ENCODE peak calls at places on chromosomes 7 and 10, in ten cellular contexts. F is CD4-positive, alpha-beta T cell; H is OCI-LY7; Z is cardiac muscle cell; Y is SK-N-SH; V is upper lobe of right lung; N is NB4; P is RWPE1; D is spleen; X is glutamatergic neuron. Q is an unnamed sample.

GRCh38 chr7:149141893-149142292 is 5.4 kb upstream of the ZNF398 start:
- DNase-seq in F (no peak), H (no peak), Z (no peak), Y (no peak), V (no peak), N (no peak), P (no peak), D (no peak), X (no peak), Q (no peak)

GRCh38 chr7:51123322-51124021 is 193.1 kb downstream of the COBL start:
- DNase-seq in F (peak), H (no peak), Z (peak), Y (no peak), V (no peak), N (peak), P (peak), D (no peak), X (no peak), Q (peak)

GRCh38 chr7:54252256-54253035 is 289.7 kb upstream of the VSTM2A start:
- DNase-seq in F (no peak), H (no peak), Z (no peak), Y (no peak), V (no peak), N (no peak), P (no peak), D (no peak), X (no peak), Q (no peak)

GRCh38 chr7:141675431-141676210 is 26.3 kb downstream of the DENND11 start:
- DNase-seq in F (no peak), H (no peak), Z (no peak), Y (no peak), V (no peak), N (peak), P (no peak), D (no peak), X (no peak), Q (no peak)

GRCh38 chr10:101840102-101840684 is 3.4 kb downstream of the KCNIP2 start:
- DNase-seq in F (no peak), H (no peak), Z (peak), Y (peak), V (no peak), N (no peak), P (no peak), D (no peak), X (no peak), Q (peak)

GRCh38 chr7:128025380-128025779 is 5.9 kb downstream of the LRRC4 start:
- DNase-seq in F (no peak), H (no peak), Z (no peak), Y (no peak), V (no peak), N (no peak), P (peak), D (no peak), X (no peak), Q (peak)

GRCh38 chr7:45691155-45691656 is 117.0 kb downstream of the ADCY1 start:
- DNase-seq in F (no peak), H (no peak), Z (no peak), Y (no peak), V (peak), N (no peak), P (no peak), D (peak), X (no peak), Q (no peak)

GRCh38 chr10:17009228-17009700 is 120.3 kb downstream of the CUBN start:
- DNase-seq in F (no peak), H (no peak), Z (peak), Y (no peak), V (no peak), N (no peak), P (no peak), D (no peak), X (no peak), Q (peak)

GRCh38 chr7:28520074-28521015 is 108.0 kb downstream of the CREB5 start:
- DNase-seq in F (no peak), H (no peak), Z (no peak), Y (no peak), V (no peak), N (peak), P (no peak), D (no peak), X (no peak), Q (no peak)

GRCh38 chr7:103132995-103133688 is 15.8 kb downstream of the NAPEPLD start:
- DNase-seq in F (no peak), H (no peak), Z (no peak), Y (no peak), V (no peak), N (no peak), P (no peak), D (no peak), X (no peak), Q (no peak)

GRCh38 chr10:6507311-6507710 is 72.8 kb downstream of the PRKCQ start:
- DNase-seq in F (no peak), H (no peak), Z (no peak), Y (no peak), V (no peak), N (no peak), P (no peak), D (no peak), X (no peak), Q (no peak)

GRCh38 chr10:57351076-57351475 is 916.6 kb downstream of the IPMK start:
- DNase-seq in F (no peak), H (no peak), Z (no peak), Y (no peak), V (no peak), N (no peak), P (no peak), D (no peak), X (no peak), Q (no peak)

GRCh38 chr10:33365871-33366411 is 31.5 kb upstream of the NRP1 start:
- DNase-seq in F (no peak), H (no peak), Z (peak), Y (no peak), V (no peak), N (peak), P (peak), D (no peak), X (no peak), Q (peak)

GRCh38 chr10:16606421-16606820 is 84.7 kb upstream of the C1QL3 start:
- DNase-seq in F (no peak), H (no peak), Z (no peak), Y (no peak), V (no peak), N (peak), P (no peak), D (no peak), X (no peak), Q (no peak)

GRCh38 chr10:49323171-49323895 is 24.4 kb downstream of the C10orf71 start:
- DNase-seq in F (no peak), H (no peak), Z (no peak), Y (no peak), V (no peak), N (no peak), P (no peak), D (no peak), X (no peak), Q (no peak)

GRCh38 chr7:135802697-135803096 is 54.1 kb upstream of the FAM180A start:
- DNase-seq in F (no peak), H (no peak), Z (peak), Y (no peak), V (no peak), N (no peak), P (peak), D (no peak), X (no peak), Q (peak)

GRCh38 chr10:26438534-26439269 is 561 bp downstream of the APBB1IP start:
- DNase-seq in F (peak), H (peak), Z (peak), Y (peak), V (peak), N (peak), P (no peak), D (peak), X (peak), Q (no peak)

GRCh38 chr7:108090791-108091460 is 39.2 kb downstream of the LAMB4 start:
- DNase-seq in F (no peak), H (no peak), Z (peak), Y (no peak), V (no peak), N (no peak), P (no peak), D (no peak), X (no peak), Q (no peak)

GRCh38 chr10:78286186-78286585 is 252.5 kb downstream of the RPS24 start:
- DNase-seq in F (no peak), H (no peak), Z (no peak), Y (peak), V (no peak), N (no peak), P (no peak), D (peak), X (peak), Q (no peak)

GRCh38 chr10:34049469-34049868 is 715.0 kb upstream of the NRP1 start:
- DNase-seq in F (no peak), H (no peak), Z (no peak), Y (no peak), V (no peak), N (no peak), P (no peak), D (no peak), X (no peak), Q (no peak)

GRCh38 chr7:73865738-73866445 is 4.9 kb downstream of the TMEM270 start:
- DNase-seq in F (no peak), H (peak), Z (peak), Y (peak), V (no peak), N (peak), P (peak), D (no peak), X (peak), Q (peak)

GRCh38 chr7:116952640-116953371 is 495 bp upstream of the ST7 start:
- DNase-seq in F (no peak), H (peak), Z (peak), Y (peak), V (peak), N (peak), P (peak), D (no peak), X (peak), Q (peak)

GRCh38 chr7:149772236-149772820 is 1.1 kb downstream of the ZNF467 start:
- DNase-seq in F (peak), H (no peak), Z (no peak), Y (peak), V (peak), N (no peak), P (no peak), D (peak), X (peak), Q (no peak)

GRCh38 chr7:98657736-98658135 is 40.7 kb downstream of the NPTX2 start:
- DNase-seq in F (no peak), H (no peak), Z (no peak), Y (no peak), V (no peak), N (no peak), P (no peak), D (peak), X (no peak), Q (no peak)

GRCh38 chr10:7130191-7130911 is 280.5 kb downstream of the SFMBT2 start:
- DNase-seq in F (no peak), H (no peak), Z (no peak), Y (no peak), V (peak), N (peak), P (no peak), D (no peak), X (no peak), Q (no peak)

GRCh38 chr10:15035385-15036301 is 8.1 kb upstream of the OLAH start:
- DNase-seq in F (no peak), H (no peak), Z (peak), Y (no peak), V (peak), N (peak), P (no peak), D (no peak), X (no peak), Q (peak)

GRCh38 chr10:122515022-122515424 is 45.5 kb upstream of the DMBT1 start:
- DNase-seq in F (no peak), H (no peak), Z (peak), Y (no peak), V (no peak), N (peak), P (no peak), D (no peak), X (no peak), Q (no peak)
- TF ChIP-seq CTCF in F (no peak), H (no peak), Z (no peak), Y (no peak), V (no peak), N (no peak), P (no peak), D (no peak), X (no peak), Q (no peak)

GRCh38 chr10:88963318-88963717 is 10.7 kb upstream of the ACTA2 start:
- DNase-seq in F (no peak), H (no peak), Z (no peak), Y (no peak), V (no peak), N (no peak), P (no peak), D (no peak), X (no peak), Q (no peak)
- TF ChIP-seq CTCF in F (no peak), H (no peak), Z (no peak), Y (no peak), V (no peak), N (no peak), P (no peak), D (no peak), X (peak), Q (no peak)

DNA sequence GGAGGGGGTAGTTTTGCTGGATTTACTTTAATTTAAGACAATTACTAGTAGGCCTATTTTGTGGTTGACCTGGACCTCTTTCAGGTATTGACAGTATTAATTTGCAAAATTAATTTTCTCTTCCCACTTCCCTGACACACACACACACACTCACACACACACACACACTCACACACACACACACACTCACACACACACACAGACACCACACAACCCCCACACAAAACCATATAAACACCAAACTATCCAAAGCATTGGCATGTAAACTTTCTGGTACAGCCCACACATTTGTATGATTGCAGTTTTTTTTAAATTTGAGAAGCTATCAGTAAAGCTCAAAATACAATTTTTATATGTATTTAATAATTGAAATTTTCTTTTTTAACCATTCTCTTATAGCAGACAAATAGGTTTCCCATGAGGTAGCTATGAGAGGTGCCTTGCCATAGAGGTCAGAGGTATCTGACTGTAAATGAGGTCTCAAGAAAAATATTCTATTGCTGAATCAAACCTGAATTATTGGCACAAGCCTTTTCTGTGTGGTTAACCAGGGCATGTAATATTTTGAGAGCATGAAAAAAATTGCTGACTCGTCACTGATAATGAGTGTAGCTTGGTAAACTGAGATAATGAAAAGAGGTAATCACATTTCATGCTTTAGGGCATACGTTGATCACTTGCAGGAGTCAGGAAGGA is 306.5 kb downstream of the GATA3 start:
- DNase-seq in F (no peak), H (no peak), Z (peak), Y (no peak), V (no peak), N (no peak), P (no peak), D (no peak), X (no peak), Q (no peak)
- TF ChIP-seq CTCF in F (no peak), H (no peak), Z (no peak), Y (no peak), V (no peak), N (no peak), P (no peak), D (no peak), X (no peak), Q (no peak)

GRCh38 chr7:151623766-151624165 is 104.1 kb upstream of the RHEB start:
- DNase-seq in F (no peak), H (no peak), Z (peak), Y (no peak), V (no peak), N (no peak), P (no peak), D (no peak), X (no peak), Q (peak)

GRCh38 chr7:151629873-151630272 is 110.2 kb upstream of the RHEB start:
- DNase-seq in F (no peak), H (no peak), Z (no peak), Y (no peak), V (no peak), N (no peak), P (no peak), D (no peak), X (no peak), Q (no peak)

GRCh38 chr7:151628846-151629604 is 109.3 kb upstream of the RHEB start:
- DNase-seq in F (no peak), H (no peak), Z (no peak), Y (no peak), V (no peak), N (no peak), P (no peak), D (no peak), X (no peak), Q (peak)

GRCh38 chr7:151624246-151624928 is 104.7 kb upstream of the RHEB start:
- DNase-seq in F (no peak), H (no peak), Z (no peak), Y (no peak), V (no peak), N (no peak), P (no peak), D (no peak), X (no peak), Q (no peak)

GRCh38 chr7:151626422-151627115 is 106.9 kb upstream of the RHEB start:
- DNase-seq in F (peak), H (peak), Z (peak), Y (peak), V (no peak), N (peak), P (no peak), D (no peak), X (no peak), Q (peak)
- TF ChIP-seq CTCF in F (peak), H (peak), Z (peak), Y (peak), V (peak), N (peak), P (peak), D (peak), X (no peak), Q (peak)

GRCh38 chr7:87926581-87927461 is 7.2 kb upstream of the ADAM22 start:
- DNase-seq in F (no peak), H (peak), Z (peak), Y (no peak), V (no peak), N (peak), P (no peak), D (no peak), X (no peak), Q (no peak)
- TF ChIP-seq CTCF in F (no peak), H (peak), Z (no peak), Y (no peak), V (no peak), N (peak), P (no peak), D (no peak), X (no peak), Q (no peak)

GRCh38 chr10:132656283-132657126 is 118.9 kb downstream of the INPP5A start:
- DNase-seq in F (no peak), H (no peak), Z (no peak), Y (no peak), V (no peak), N (no peak), P (no peak), D (peak), X (peak), Q (no peak)

GRCh38 chr10:132654121-132654571 is 116.6 kb downstream of the INPP5A start:
- DNase-seq in F (no peak), H (no peak), Z (no peak), Y (peak), V (no peak), N (no peak), P (no peak), D (peak), X (peak), Q (no peak)

GRCh38 chr10:132655735-132656134 is 118.1 kb downstream of the INPP5A start:
- DNase-seq in F (no peak), H (no peak), Z (no peak), Y (no peak), V (no peak), N (no peak), P (no peak), D (peak), X (no peak), Q (no peak)

GRCh38 chr10:132653721-132654120 is 116.1 kb downstream of the INPP5A start:
- DNase-seq in F (no peak), H (no peak), Z (no peak), Y (no peak), V (no peak), N (no peak), P (no peak), D (no peak), X (peak), Q (no peak)

GRCh38 chr10:132654708-132655661 is 117.4 kb downstream of the INPP5A start:
- DNase-seq in F (peak), H (peak), Z (peak), Y (peak), V (peak), N (peak), P (peak), D (peak), X (peak), Q (peak)
- TF ChIP-seq CTCF in F (peak), H (peak), Z (peak), Y (peak), V (peak), N (peak), P (peak), D (peak), X (peak), Q (peak)

GRCh38 chr10:92735938-92736337 is 46.2 kb downstream of the HHEX start:
- DNase-seq in F (no peak), H (no peak), Z (no peak), Y (no peak), V (no peak), N (no peak), P (no peak), D (no peak), X (no peak), Q (no peak)

GRCh38 chr10:92737484-92737883 is 47.7 kb downstream of the HHEX start:
- DNase-seq in F (no peak), H (no peak), Z (no peak), Y (no peak), V (no peak), N (no peak), P (no peak), D (no peak), X (no peak), Q (no peak)

GRCh38 chr10:92742331-92743228 is 52.8 kb downstream of the HHEX start:
- DNase-seq in F (no peak), H (peak), Z (no peak), Y (no peak), V (no peak), N (peak), P (no peak), D (no peak), X (no peak), Q (no peak)

GRCh38 chr10:92740762-92741161 is 51.0 kb downstream of the HHEX start:
- DNase-seq in F (no peak), H (peak), Z (no peak), Y (no peak), V (no peak), N (no peak), P (no peak), D (no peak), X (no peak), Q (no peak)
- TF ChIP-seq CTCF in F (no peak), H (no peak), Z (no peak), Y (no peak), V (no peak), N (no peak), P (no peak), D (no peak), X (no peak), Q (no peak)